ENCODE peak calls at places on chromosomes 3 and 15, in eight cellular contexts. I, H, Z, B, K, U, V and T are unnamed samples.

GRCh38 chr3:112531358-112531781 is 30.4 kb downstream of the ATG3 start:
- DNase-seq in I (no peak), H (no peak), Z (no peak), B (no peak), K (peak; percentile 1), U (no peak), V (no peak), T (no peak)

GRCh38 chr3:39757312-39757711 is 52.1 kb upstream of the MYRIP start:
- DNase-seq in I (no peak), H (no peak), Z (no peak), B (no peak), K (no peak), U (no peak), V (no peak), T (no peak)

GRCh38 chr3:193031909-193032308 is 114.3 kb upstream of the MB21D2 start:
- DNase-seq in I (no peak), H (no peak), Z (no peak), B (no peak), K (no peak), U (no peak), V (no peak), T (no peak)

GRCh38 chr15:34753236-34753894 is 1.4 kb downstream of the GJD2 start:
- DNase-seq in I (no peak), H (no peak), Z (no peak), B (peak; percentile 88), K (peak; percentile 8), U (no peak), V (peak; percentile 63), T (peak; percentile 50)

GRCh38 chr3:138418556-138419206 is 15.7 kb upstream of the ESYT3 start:
- DNase-seq in I (no peak), H (no peak), Z (no peak), B (no peak), K (peak; percentile 41), U (no peak), V (no peak), T (no peak)

GRCh38 chr3:184334470-184335158 is 2.8 kb upstream of the FAM131A start:
- DNase-seq in I (peak; percentile 53), H (peak; percentile 57), Z (no peak), B (no peak), K (no peak), U (peak; percentile 73), V (no peak), T (peak; percentile 45)

GRCh38 chr15:54722342-54722986 is 474.3 kb downstream of the RSL24D1 start:
- DNase-seq in I (no peak), H (no peak), Z (no peak), B (no peak), K (no peak), U (no peak), V (no peak), T (no peak)

GRCh38 chr3:24963762-24964625 is 464.1 kb upstream of the RARB start:
- DNase-seq in I (peak; percentile 7), H (no peak), Z (no peak), B (no peak), K (no peak), U (no peak), V (no peak), T (peak; percentile 12)